ENCODE peak calls at places on chromosomes 6 and 20, in six cellular contexts. One of them, this sample, is unnamed.

GRCh38 chr6:43687437-43688347 is at the start of gene MRPS18A:
- DNase-seq in stimulated activated naive B cell treated with anti-CD40 and anti-IgM and Interleukin-4, amounts not matched to agents 10 μg/mL and 1 μg/mL and 100 μg/mL, for 72 hours: peak; percentile 74
- DNase-seq in H4: peak; percentile 72
- DNase-seq in Caki2: peak; percentile 71
- DNase-seq in natural killer cell: peak; percentile 70
- DNase-seq in stimulated activated CD8-positive, alpha-beta memory T cell treated with anti-CD3 and anti-CD28 coated beads, Interleukin-4, amount 100 ng/mL, for 24 hours: peak; percentile 78
- DNase-seq in this sample: peak; percentile 64

GRCh38 chr20:1561350-1561749 is 3.8 kb upstream of the SIRPD start:
- DNase-seq in Caki2: no peak
- DNase-seq in H4: no peak
- DNase-seq in natural killer cell: no peak
- DNase-seq in stimulated activated CD8-positive, alpha-beta memory T cell treated with anti-CD3 and anti-CD28 coated beads, Interleukin-4, amount 100 ng/mL, for 24 hours: no peak
- DNase-seq in stimulated activated naive B cell treated with anti-CD40 and anti-IgM and Interleukin-4, amounts not matched to agents 10 μg/mL and 1 μg/mL and 100 μg/mL, for 72 hours: no peak
- DNase-seq in this sample: no peak

GRCh38 chr6:22102671-22103070 is 194.2 kb downstream of the PRL start:
- DNase-seq in stimulated activated naive B cell treated with anti-CD40 and anti-IgM and Interleukin-4, amounts not matched to agents 10 μg/mL and 1 μg/mL and 100 μg/mL, for 72 hours: peak; percentile 68
- DNase-seq in Caki2: no peak
- DNase-seq in natural killer cell: no peak
- DNase-seq in H4: no peak
- DNase-seq in stimulated activated CD8-positive, alpha-beta memory T cell treated with anti-CD3 and anti-CD28 coated beads, Interleukin-4, amount 100 ng/mL, for 24 hours: no peak
- DNase-seq in this sample: no peak

GRCh38 chr20:53786445-53787267 is 193.0 kb upstream of the ZNF217 start:
- DNase-seq in Caki2: peak; percentile 35
- DNase-seq in H4: peak; percentile 11
- DNase-seq in natural killer cell: no peak
- DNase-seq in stimulated activated CD8-positive, alpha-beta memory T cell treated with anti-CD3 and anti-CD28 coated beads, Interleukin-4, amount 100 ng/mL, for 24 hours: no peak
- DNase-seq in stimulated activated naive B cell treated with anti-CD40 and anti-IgM and Interleukin-4, amounts not matched to agents 10 μg/mL and 1 μg/mL and 100 μg/mL, for 72 hours: no peak
- DNase-seq in this sample: no peak

GRCh38 chr6:93293399-93294271 is 125.7 kb downstream of the EPHA7 start:
- DNase-seq in stimulated activated CD8-positive, alpha-beta memory T cell treated with anti-CD3 and anti-CD28 coated beads, Interleukin-4, amount 100 ng/mL, for 24 hours: no peak
- DNase-seq in natural killer cell: no peak
- DNase-seq in stimulated activated naive B cell treated with anti-CD40 and anti-IgM and Interleukin-4, amounts not matched to agents 10 μg/mL and 1 μg/mL and 100 μg/mL, for 72 hours: no peak
- DNase-seq in Caki2: no peak
- DNase-seq in H4: no peak
- DNase-seq in this sample: no peak

GRCh38 chr20:916825-917224 is 691 bp upstream of the ANGPT4 start:
- DNase-seq in Caki2: no peak
- DNase-seq in stimulated activated CD8-positive, alpha-beta memory T cell treated with anti-CD3 and anti-CD28 coated beads, Interleukin-4, amount 100 ng/mL, for 24 hours: no peak
- DNase-seq in stimulated activated naive B cell treated with anti-CD40 and anti-IgM and Interleukin-4, amounts not matched to agents 10 μg/mL and 1 μg/mL and 100 μg/mL, for 72 hours: no peak
- DNase-seq in natural killer cell: no peak
- DNase-seq in H4: no peak
- DNase-seq in this sample: no peak

GRCh38 chr6:16337280-16337975 is 99.0 kb downstream of the GMPR start:
- DNase-seq in H4: peak; percentile 82
- DNase-seq in stimulated activated CD8-positive, alpha-beta memory T cell treated with anti-CD3 and anti-CD28 coated beads, Interleukin-4, amount 100 ng/mL, for 24 hours: no peak
- DNase-seq in natural killer cell: no peak
- DNase-seq in stimulated activated naive B cell treated with anti-CD40 and anti-IgM and Interleukin-4, amounts not matched to agents 10 μg/mL and 1 μg/mL and 100 μg/mL, for 72 hours: no peak
- DNase-seq in Caki2: no peak
- DNase-seq in this sample: no peak

GRCh38 chr6:112049051-112049799 is 4.7 kb upstream of the CCN6 start:
- DNase-seq in Caki2: peak; percentile 10
- DNase-seq in natural killer cell: no peak
- DNase-seq in H4: no peak
- DNase-seq in stimulated activated naive B cell treated with anti-CD40 and anti-IgM and Interleukin-4, amounts not matched to agents 10 μg/mL and 1 μg/mL and 100 μg/mL, for 72 hours: no peak
- DNase-seq in stimulated activated CD8-positive, alpha-beta memory T cell treated with anti-CD3 and anti-CD28 coated beads, Interleukin-4, amount 100 ng/mL, for 24 hours: no peak
- DNase-seq in this sample: no peak

GRCh38 chr6:145763742-145764141 is 28.4 kb upstream of the EPM2A start:
- DNase-seq in natural killer cell: no peak
- DNase-seq in H4: no peak
- DNase-seq in Caki2: no peak
- DNase-seq in stimulated activated CD8-positive, alpha-beta memory T cell treated with anti-CD3 and anti-CD28 coated beads, Interleukin-4, amount 100 ng/mL, for 24 hours: no peak
- DNase-seq in stimulated activated naive B cell treated with anti-CD40 and anti-IgM and Interleukin-4, amounts not matched to agents 10 μg/mL and 1 μg/mL and 100 μg/mL, for 72 hours: no peak
- DNase-seq in this sample: no peak

GRCh38 chr6:78583079-78583478 is 284.3 kb upstream of the IRAK1BP1 start:
- DNase-seq in stimulated activated CD8-positive, alpha-beta memory T cell treated with anti-CD3 and anti-CD28 coated beads, Interleukin-4, amount 100 ng/mL, for 24 hours: no peak
- DNase-seq in H4: no peak
- DNase-seq in stimulated activated naive B cell treated with anti-CD40 and anti-IgM and Interleukin-4, amounts not matched to agents 10 μg/mL and 1 μg/mL and 100 μg/mL, for 72 hours: no peak
- DNase-seq in Caki2: no peak
- DNase-seq in natural killer cell: no peak
- DNase-seq in this sample: no peak

GRCh38 chr20:17960927-17961599 is 7.5 kb downstream of the SNX5 start:
- DNase-seq in Caki2: no peak
- DNase-seq in stimulated activated CD8-positive, alpha-beta memory T cell treated with anti-CD3 and anti-CD28 coated beads, Interleukin-4, amount 100 ng/mL, for 24 hours: no peak
- DNase-seq in stimulated activated naive B cell treated with anti-CD40 and anti-IgM and Interleukin-4, amounts not matched to agents 10 μg/mL and 1 μg/mL and 100 μg/mL, for 72 hours: no peak
- DNase-seq in natural killer cell: no peak
- DNase-seq in H4: no peak
- DNase-seq in this sample: no peak

GRCh38 chr6:6545616-6546317 is 42.8 kb upstream of the LY86 start:
- DNase-seq in H4: no peak
- DNase-seq in stimulated activated CD8-positive, alpha-beta memory T cell treated with anti-CD3 and anti-CD28 coated beads, Interleukin-4, amount 100 ng/mL, for 24 hours: no peak
- DNase-seq in stimulated activated naive B cell treated with anti-CD40 and anti-IgM and Interleukin-4, amounts not matched to agents 10 μg/mL and 1 μg/mL and 100 μg/mL, for 72 hours: no peak
- DNase-seq in Caki2: no peak
- DNase-seq in natural killer cell: no peak
- DNase-seq in this sample: no peak

GRCh38 chr6:40516429-40516828 is 70.7 kb downstream of the LRFN2 start:
- DNase-seq in stimulated activated CD8-positive, alpha-beta memory T cell treated with anti-CD3 and anti-CD28 coated beads, Interleukin-4, amount 100 ng/mL, for 24 hours: no peak
- DNase-seq in stimulated activated naive B cell treated with anti-CD40 and anti-IgM and Interleukin-4, amounts not matched to agents 10 μg/mL and 1 μg/mL and 100 μg/mL, for 72 hours: no peak
- DNase-seq in H4: no peak
- DNase-seq in Caki2: no peak
- DNase-seq in natural killer cell: no peak
- DNase-seq in this sample: no peak

GRCh38 chr6:140806431-140806830 is 1326.3 kb upstream of the GJE1 start:
- DNase-seq in stimulated activated naive B cell treated with anti-CD40 and anti-IgM and Interleukin-4, amounts not matched to agents 10 μg/mL and 1 μg/mL and 100 μg/mL, for 72 hours: no peak
- DNase-seq in Caki2: no peak
- DNase-seq in stimulated activated CD8-positive, alpha-beta memory T cell treated with anti-CD3 and anti-CD28 coated beads, Interleukin-4, amount 100 ng/mL, for 24 hours: no peak
- DNase-seq in H4: no peak
- DNase-seq in natural killer cell: no peak
- DNase-seq in this sample: no peak

GRCh38 chr6:63964347-63964746 is 328.7 kb downstream of the PHF3 start:
- DNase-seq in Caki2: no peak
- DNase-seq in stimulated activated naive B cell treated with anti-CD40 and anti-IgM and Interleukin-4, amounts not matched to agents 10 μg/mL and 1 μg/mL and 100 μg/mL, for 72 hours: no peak
- DNase-seq in natural killer cell: no peak
- DNase-seq in stimulated activated CD8-positive, alpha-beta memory T cell treated with anti-CD3 and anti-CD28 coated beads, Interleukin-4, amount 100 ng/mL, for 24 hours: no peak
- DNase-seq in H4: no peak
- DNase-seq in this sample: no peak

GRCh38 chr6:7640607-7641577 is 50.9 kb downstream of the SNRNP48 start:
- DNase-seq in stimulated activated naive B cell treated with anti-CD40 and anti-IgM and Interleukin-4, amounts not matched to agents 10 μg/mL and 1 μg/mL and 100 μg/mL, for 72 hours: no peak
- DNase-seq in H4: no peak
- DNase-seq in natural killer cell: no peak
- DNase-seq in stimulated activated CD8-positive, alpha-beta memory T cell treated with anti-CD3 and anti-CD28 coated beads, Interleukin-4, amount 100 ng/mL, for 24 hours: no peak
- DNase-seq in Caki2: peak; percentile 77
- DNase-seq in this sample: no peak

GRCh38 chr6:100913400-100914276 is 32.5 kb upstream of the ASCC3 start:
- DNase-seq in H4: no peak
- DNase-seq in Caki2: no peak
- DNase-seq in stimulated activated naive B cell treated with anti-CD40 and anti-IgM and Interleukin-4, amounts not matched to agents 10 μg/mL and 1 μg/mL and 100 μg/mL, for 72 hours: no peak
- DNase-seq in natural killer cell: no peak
- DNase-seq in stimulated activated CD8-positive, alpha-beta memory T cell treated with anti-CD3 and anti-CD28 coated beads, Interleukin-4, amount 100 ng/mL, for 24 hours: no peak
- DNase-seq in this sample: no peak

GRCh38 chr6:87277123-87277522 is 45.3 kb upstream of the SMIM8 start:
- DNase-seq in stimulated activated CD8-positive, alpha-beta memory T cell treated with anti-CD3 and anti-CD28 coated beads, Interleukin-4, amount 100 ng/mL, for 24 hours: no peak
- DNase-seq in H4: no peak
- DNase-seq in natural killer cell: no peak
- DNase-seq in Caki2: no peak
- DNase-seq in stimulated activated naive B cell treated with anti-CD40 and anti-IgM and Interleukin-4, amounts not matched to agents 10 μg/mL and 1 μg/mL and 100 μg/mL, for 72 hours: no peak
- DNase-seq in this sample: no peak

GRCh38 chr6:32154514-32155161 is 697 bp downstream of the PPT2 start:
- DNase-seq in H4: peak; percentile 76
- DNase-seq in stimulated activated CD8-positive, alpha-beta memory T cell treated with anti-CD3 and anti-CD28 coated beads, Interleukin-4, amount 100 ng/mL, for 24 hours: no peak
- DNase-seq in stimulated activated naive B cell treated with anti-CD40 and anti-IgM and Interleukin-4, amounts not matched to agents 10 μg/mL and 1 μg/mL and 100 μg/mL, for 72 hours: peak; percentile 67
- DNase-seq in Caki2: peak; percentile 77
- DNase-seq in natural killer cell: peak; percentile 61
- DNase-seq in this sample: peak; percentile 70

GRCh38 chr6:72521684-72522083 is 100.2 kb upstream of the KCNQ5 start:
- DNase-seq in stimulated activated naive B cell treated with anti-CD40 and anti-IgM and Interleukin-4, amounts not matched to agents 10 μg/mL and 1 μg/mL and 100 μg/mL, for 72 hours: no peak
- DNase-seq in H4: no peak
- DNase-seq in Caki2: no peak
- DNase-seq in stimulated activated CD8-positive, alpha-beta memory T cell treated with anti-CD3 and anti-CD28 coated beads, Interleukin-4, amount 100 ng/mL, for 24 hours: no peak
- DNase-seq in natural killer cell: no peak
- DNase-seq in this sample: no peak

GRCh38 chr6:30101423-30101938 is 11.4 kb downstream of the TRIM31 start:
- DNase-seq in stimulated activated CD8-positive, alpha-beta memory T cell treated with anti-CD3 and anti-CD28 coated beads, Interleukin-4, amount 100 ng/mL, for 24 hours: no peak
- DNase-seq in Caki2: no peak
- DNase-seq in natural killer cell: no peak
- DNase-seq in stimulated activated naive B cell treated with anti-CD40 and anti-IgM and Interleukin-4, amounts not matched to agents 10 μg/mL and 1 μg/mL and 100 μg/mL, for 72 hours: no peak
- DNase-seq in H4: no peak
- DNase-seq in this sample: no peak

GRCh38 chr6:15148356-15149058 is 97.4 kb upstream of the JARID2 start:
- DNase-seq in H4: peak; percentile 70
- DNase-seq in stimulated activated CD8-positive, alpha-beta memory T cell treated with anti-CD3 and anti-CD28 coated beads, Interleukin-4, amount 100 ng/mL, for 24 hours: no peak
- DNase-seq in natural killer cell: no peak
- DNase-seq in Caki2: peak; percentile 61
- DNase-seq in stimulated activated naive B cell treated with anti-CD40 and anti-IgM and Interleukin-4, amounts not matched to agents 10 μg/mL and 1 μg/mL and 100 μg/mL, for 72 hours: peak; percentile 70
- DNase-seq in this sample: no peak

GRCh38 chr6:130233332-130233731 is 10.6 kb upstream of the SAMD3 start:
- DNase-seq in natural killer cell: no peak
- DNase-seq in stimulated activated CD8-positive, alpha-beta memory T cell treated with anti-CD3 and anti-CD28 coated beads, Interleukin-4, amount 100 ng/mL, for 24 hours: no peak
- DNase-seq in H4: no peak
- DNase-seq in Caki2: no peak
- DNase-seq in stimulated activated naive B cell treated with anti-CD40 and anti-IgM and Interleukin-4, amounts not matched to agents 10 μg/mL and 1 μg/mL and 100 μg/mL, for 72 hours: no peak
- DNase-seq in this sample: no peak

GRCh38 chr6:36642913-36643817 is 35.3 kb upstream of the CDKN1A start:
- DNase-seq in stimulated activated CD8-positive, alpha-beta memory T cell treated with anti-CD3 and anti-CD28 coated beads, Interleukin-4, amount 100 ng/mL, for 24 hours: no peak
- DNase-seq in Caki2: peak; percentile 82
- DNase-seq in natural killer cell: no peak
- DNase-seq in H4: peak; percentile 77
- DNase-seq in stimulated activated naive B cell treated with anti-CD40 and anti-IgM and Interleukin-4, amounts not matched to agents 10 μg/mL and 1 μg/mL and 100 μg/mL, for 72 hours: no peak
- DNase-seq in this sample: no peak

GRCh38 chr20:23305098-23305497 is 45.5 kb upstream of the NXT1 start:
- DNase-seq in natural killer cell: no peak
- DNase-seq in stimulated activated naive B cell treated with anti-CD40 and anti-IgM and Interleukin-4, amounts not matched to agents 10 μg/mL and 1 μg/mL and 100 μg/mL, for 72 hours: no peak
- DNase-seq in Caki2: no peak
- DNase-seq in H4: peak; percentile 14
- DNase-seq in stimulated activated CD8-positive, alpha-beta memory T cell treated with anti-CD3 and anti-CD28 coated beads, Interleukin-4, amount 100 ng/mL, for 24 hours: no peak
- DNase-seq in this sample: no peak

GRCh38 chr20:40648505-40649072 is 40.4 kb downstream of the MAFB start:
- DNase-seq in stimulated activated naive B cell treated with anti-CD40 and anti-IgM and Interleukin-4, amounts not matched to agents 10 μg/mL and 1 μg/mL and 100 μg/mL, for 72 hours: no peak
- DNase-seq in Caki2: no peak
- DNase-seq in natural killer cell: no peak
- DNase-seq in H4: no peak
- DNase-seq in stimulated activated CD8-positive, alpha-beta memory T cell treated with anti-CD3 and anti-CD28 coated beads, Interleukin-4, amount 100 ng/mL, for 24 hours: no peak
- DNase-seq in this sample: no peak

GRCh38 chr6:55913213-55914195 is 38.1 kb upstream of the BMP5 start:
- DNase-seq in Caki2: no peak
- DNase-seq in H4: no peak
- DNase-seq in stimulated activated CD8-positive, alpha-beta memory T cell treated with anti-CD3 and anti-CD28 coated beads, Interleukin-4, amount 100 ng/mL, for 24 hours: no peak
- DNase-seq in natural killer cell: no peak
- DNase-seq in stimulated activated naive B cell treated with anti-CD40 and anti-IgM and Interleukin-4, amounts not matched to agents 10 μg/mL and 1 μg/mL and 100 μg/mL, for 72 hours: no peak
- DNase-seq in this sample: no peak

GRCh38 chr6:152598858-152599537 is 38.2 kb downstream of the SYNE1 start:
- DNase-seq in natural killer cell: no peak
- DNase-seq in H4: no peak
- DNase-seq in Caki2: no peak
- DNase-seq in stimulated activated naive B cell treated with anti-CD40 and anti-IgM and Interleukin-4, amounts not matched to agents 10 μg/mL and 1 μg/mL and 100 μg/mL, for 72 hours: no peak
- DNase-seq in stimulated activated CD8-positive, alpha-beta memory T cell treated with anti-CD3 and anti-CD28 coated beads, Interleukin-4, amount 100 ng/mL, for 24 hours: no peak
- DNase-seq in this sample: no peak

GRCh38 chr20:1334761-1335160 is 5.8 kb upstream of the SDCBP2 start:
- DNase-seq in natural killer cell: no peak
- DNase-seq in Caki2: no peak
- DNase-seq in stimulated activated naive B cell treated with anti-CD40 and anti-IgM and Interleukin-4, amounts not matched to agents 10 μg/mL and 1 μg/mL and 100 μg/mL, for 72 hours: no peak
- DNase-seq in stimulated activated CD8-positive, alpha-beta memory T cell treated with anti-CD3 and anti-CD28 coated beads, Interleukin-4, amount 100 ng/mL, for 24 hours: no peak
- DNase-seq in H4: no peak
- DNase-seq in this sample: no peak

GRCh38 chr6:141824258-141824795 is 308.4 kb upstream of the GJE1 start:
- DNase-seq in stimulated activated naive B cell treated with anti-CD40 and anti-IgM and Interleukin-4, amounts not matched to agents 10 μg/mL and 1 μg/mL and 100 μg/mL, for 72 hours: no peak
- DNase-seq in H4: no peak
- DNase-seq in stimulated activated CD8-positive, alpha-beta memory T cell treated with anti-CD3 and anti-CD28 coated beads, Interleukin-4, amount 100 ng/mL, for 24 hours: no peak
- DNase-seq in natural killer cell: no peak
- DNase-seq in Caki2: no peak
- DNase-seq in this sample: no peak

GRCh38 chr6:169647637-169648036 is 54.2 kb downstream of the WDR27 start:
- DNase-seq in stimulated activated CD8-positive, alpha-beta memory T cell treated with anti-CD3 and anti-CD28 coated beads, Interleukin-4, amount 100 ng/mL, for 24 hours: no peak
- DNase-seq in natural killer cell: no peak
- DNase-seq in stimulated activated naive B cell treated with anti-CD40 and anti-IgM and Interleukin-4, amounts not matched to agents 10 μg/mL and 1 μg/mL and 100 μg/mL, for 72 hours: no peak
- DNase-seq in Caki2: no peak
- DNase-seq in H4: no peak
- DNase-seq in this sample: no peak

GRCh38 chr6:21360353-21360752 is 233.2 kb upstream of the SOX4 start:
- DNase-seq in stimulated activated CD8-positive, alpha-beta memory T cell treated with anti-CD3 and anti-CD28 coated beads, Interleukin-4, amount 100 ng/mL, for 24 hours: no peak
- DNase-seq in stimulated activated naive B cell treated with anti-CD40 and anti-IgM and Interleukin-4, amounts not matched to agents 10 μg/mL and 1 μg/mL and 100 μg/mL, for 72 hours: no peak
- DNase-seq in natural killer cell: no peak
- DNase-seq in Caki2: peak; percentile 57
- DNase-seq in H4: no peak
- DNase-seq in this sample: no peak

GRCh38 chr20:3995067-3995748 is 20.1 kb downstream of the RNF24 start:
- DNase-seq in H4: no peak
- DNase-seq in natural killer cell: no peak
- DNase-seq in stimulated activated naive B cell treated with anti-CD40 and anti-IgM and Interleukin-4, amounts not matched to agents 10 μg/mL and 1 μg/mL and 100 μg/mL, for 72 hours: no peak
- DNase-seq in Caki2: peak; percentile 37
- DNase-seq in stimulated activated CD8-positive, alpha-beta memory T cell treated with anti-CD3 and anti-CD28 coated beads, Interleukin-4, amount 100 ng/mL, for 24 hours: no peak
- DNase-seq in this sample: no peak

GRCh38 chr6:17454316-17455005 is 61.1 kb downstream of the CAP2 start:
- DNase-seq in Caki2: no peak
- DNase-seq in stimulated activated naive B cell treated with anti-CD40 and anti-IgM and Interleukin-4, amounts not matched to agents 10 μg/mL and 1 μg/mL and 100 μg/mL, for 72 hours: no peak
- DNase-seq in stimulated activated CD8-positive, alpha-beta memory T cell treated with anti-CD3 and anti-CD28 coated beads, Interleukin-4, amount 100 ng/mL, for 24 hours: no peak
- DNase-seq in H4: no peak
- DNase-seq in natural killer cell: no peak
- DNase-seq in this sample: no peak

GRCh38 chr6:43720999-43721398 is 33.4 kb upstream of the MRPS18A start:
- DNase-seq in stimulated activated CD8-positive, alpha-beta memory T cell treated with anti-CD3 and anti-CD28 coated beads, Interleukin-4, amount 100 ng/mL, for 24 hours: no peak
- DNase-seq in H4: no peak
- DNase-seq in natural killer cell: no peak
- DNase-seq in Caki2: no peak
- DNase-seq in stimulated activated naive B cell treated with anti-CD40 and anti-IgM and Interleukin-4, amounts not matched to agents 10 μg/mL and 1 μg/mL and 100 μg/mL, for 72 hours: no peak
- DNase-seq in this sample: no peak

This sample was measured in caudate nucleus.